ENCODE peak calls at places on chromosomes 16 and 17, in four cellular contexts. P is neural progenitor cell, K is GM23248, A is OCI-LY7. J is an unnamed sample. For H3K4me1, the result is how much of the 10 kb centered on the place peaks cover.

GRCh38 chr17:66426397-66427033 is 124.1 kb downstream of the PRKCA start:
- DNase-seq in P (no peak), K (peak), A (peak), J (no peak)

GRCh38 chr17:15414502-15415348 is 52.7 kb downstream of the CDRT4 start:
- DNase-seq in P (peak), K (no peak), A (no peak), J (no peak)

GRCh38 chr16:77599793-77600415 is 122.4 kb upstream of the NUDT7 start:
- DNase-seq in P (peak), K (peak), A (peak), J (peak)

GRCh38 chr17:19573075-19573474 is 39.4 kb downstream of the SLC47A1 start:
- DNase-seq in P (no peak), K (peak), A (no peak), J (peak)

GRCh38 chr17:4585203-4585939 is 1.0 kb downstream of the SMTNL2 start:
- DNase-seq in P (peak), K (no peak), A (no peak), J (peak)

GRCh38 chr17:15883617-15884111 is 61.3 kb upstream of the ADORA2B start:
- DNase-seq in P (no peak), K (peak), A (no peak), J (no peak)

GRCh38 chr16:7470344-7470743 is 137.7 kb downstream of the RBFOX1 start:
- DNase-seq in P (no peak), K (no peak), A (no peak), J (no peak)

GRCh38 chr17:81086789-81087551 is 52.0 kb downstream of the BAIAP2 start:
- DNase-seq in P (no peak), K (no peak), A (no peak), J (no peak)

GRCh38 chr17:28885951-28886350 is 11.6 kb downstream of the FLOT2 start:
- DNase-seq in P (no peak), K (no peak), A (no peak), J (no peak)

GRCh38 chr16:84555418-84556196 is 51.1 kb upstream of the MEAK7 start:
- DNase-seq in P (peak), K (no peak), A (peak), J (no peak)

GRCh38 chr16:24135624-24136296 is 120.4 kb upstream of the CACNG3 start:
- DNase-seq in P (peak), K (no peak), A (no peak), J (no peak)

GRCh38 chr17:38861399-38861843 is 7.9 kb upstream of the RPL23 start:
- DNase-seq in P (no peak), K (no peak), A (peak), J (no peak)

GRCh38 chr17:35774499-35774898 is 13.8 kb downstream of the C17orf50 start:
- DNase-seq in P (no peak), K (peak), A (no peak), J (peak)

GRCh38 chr17:82841921-82842596 is 2.2 kb upstream of the ZNF750 start:
- DNase-seq in P (no peak), K (no peak), A (no peak), J (no peak)

GRCh38 chr17:82370471-82371332 is 863 bp upstream of the UTS2R start:
- DNase-seq in P (no peak), K (peak), A (peak), J (no peak)

GRCh38 chr17:50865060-50865867 is 890 bp downstream of the TOB1 start:
- DNase-seq in P (peak), K (peak), A (peak), J (peak)

GRCh38 chr17:12683299-12683698 is 17.6 kb downstream of the MYOCD start:
- DNase-seq in P (no peak), K (no peak), A (no peak), J (no peak)

GRCh38 chr16:28505489-28506137 is 1.0 kb downstream of the IL27 start:
- DNase-seq in P (no peak), K (no peak), A (no peak), J (no peak)
- H3K4me1 ChIP-seq in P (under half), K (under half), A (under half), J (under half)

GRCh38 chr17:37701424-37702020 is 43.3 kb downstream of the HNF1B start:
- DNase-seq in P (peak), K (peak), A (peak), J (no peak)
- TF ChIP-seq EZH2phosphoT487 in P (no peak), K (no peak), A (no peak), J (no peak)

GRCh38 chr16:82965808-82966207 is 339.0 kb downstream of the CDH13 start:
- DNase-seq in P (no peak), K (no peak), A (no peak), J (no peak)

GRCh38 chr16:82960923-82961322 is 334.2 kb downstream of the CDH13 start:
- DNase-seq in P (no peak), K (no peak), A (no peak), J (no peak)

GRCh38 chr16:82967424-82967823 is 340.7 kb downstream of the CDH13 start:
- DNase-seq in P (no peak), K (no peak), A (no peak), J (no peak)

DNA sequence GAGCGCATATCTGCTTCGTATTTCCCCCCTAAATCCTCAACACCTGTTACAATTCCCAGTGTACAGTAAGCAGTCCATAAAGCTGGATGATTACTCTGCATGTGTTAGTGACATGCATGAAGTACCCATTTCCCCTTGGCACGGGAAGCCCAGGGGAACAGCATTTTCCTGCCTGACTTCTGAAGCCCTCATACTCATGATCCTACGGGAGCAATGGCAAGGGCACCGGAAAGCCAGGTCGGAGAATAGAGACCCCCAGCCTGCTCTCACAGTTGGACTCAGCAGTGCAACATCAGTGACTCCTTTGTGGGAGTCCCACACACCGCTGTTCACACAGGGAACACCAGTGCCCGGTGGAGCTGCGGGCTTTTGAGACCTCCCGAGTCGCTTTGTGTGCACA is 336.9 kb downstream of the CDH13 start:
- DNase-seq in P (no peak), K (no peak), A (no peak), J (no peak)
- H3K4me1 ChIP-seq in P (under half), K (under half), A (under half), J (under half)

GRCh38 chr16:17470871-17471744 is at the start of gene XYLT1:
- DNase-seq in P (peak), K (peak), A (peak), J (peak)
- TF ChIP-seq EZH2phosphoT487 in P (no peak), K (no peak), A (no peak), J (no peak)

DNA sequence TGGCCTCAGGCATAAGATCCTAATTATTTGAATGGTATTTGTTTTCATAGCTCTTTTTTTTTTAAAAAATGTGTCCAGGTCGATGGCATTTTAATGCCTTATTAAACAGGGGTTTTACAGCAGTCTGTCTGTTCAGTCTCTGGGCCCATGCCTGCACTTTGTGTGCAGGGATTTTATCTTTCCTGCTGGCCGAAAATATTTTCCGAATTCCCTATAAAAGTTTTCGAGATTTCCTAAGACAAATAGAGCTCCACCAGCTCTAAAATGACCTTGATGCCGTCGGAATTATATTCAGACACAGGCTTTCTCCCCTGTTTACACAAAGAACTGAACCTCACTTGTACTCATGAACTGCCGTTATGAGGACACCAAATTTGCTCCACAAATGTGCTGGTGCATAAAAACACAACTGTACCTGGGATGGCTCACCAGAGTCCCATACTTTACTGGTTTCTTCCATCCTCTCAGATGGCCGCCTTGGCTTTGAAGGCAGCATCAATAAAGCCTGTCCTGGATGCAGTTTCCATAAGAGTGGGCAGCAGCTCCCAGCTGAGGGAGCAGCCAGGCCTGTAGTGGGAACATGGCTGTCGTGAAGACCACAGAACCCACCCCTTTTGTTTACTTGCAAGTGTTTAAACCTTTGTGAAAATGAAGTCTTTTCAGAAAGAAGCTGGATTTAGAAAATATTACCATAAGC is 44.9 kb downstream of the TBX4 start:
- DNase-seq in P (no peak), K (no peak), A (no peak), J (no peak)
- H3K4me1 ChIP-seq in P (under half), K (under half), A (under half), J (under half)

DNA sequence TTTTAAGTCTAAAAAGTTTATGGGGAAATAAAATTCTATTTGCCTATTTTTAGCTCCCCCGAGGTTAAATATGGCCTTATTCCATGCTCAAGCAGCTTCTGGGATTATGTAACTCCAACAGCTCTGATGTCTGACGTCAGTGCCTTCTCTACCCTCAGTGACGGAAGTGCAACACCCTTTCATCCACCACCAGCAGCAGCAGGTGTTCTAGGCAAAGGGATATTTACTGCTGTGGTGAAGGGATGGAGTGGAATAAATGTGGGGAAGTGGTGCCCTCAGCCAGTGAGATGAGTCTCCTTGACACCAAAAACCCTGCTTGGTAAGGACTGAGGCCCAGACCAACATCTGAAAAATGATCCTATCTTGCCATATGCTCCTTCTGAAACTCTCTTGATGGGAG is 247.4 kb downstream of the SHISA9 start:
- DNase-seq in P (no peak), K (no peak), A (no peak), J (no peak)
- TF ChIP-seq EZH2phosphoT487 in P (no peak), K (no peak), A (no peak), J (no peak)